ENCODE peak calls at places on chromosomes 2 and 18, in seven cellular contexts. S is vagina, T is sigmoid colon, K is stomach, I is prostate gland, Q is spleen, P is breast epithelium. H is an unnamed sample.

GRCh38 chr2:208266641-208267335 is 733 bp downstream of the PIKFYVE start:
- DNase-seq in Q (no peak), S (no peak), I (no peak), K (no peak), T (no peak), P (no peak), H (no peak)

GRCh38 chr2:70897203-70897976 is 38.3 kb upstream of the ATP6V1B1 start:
- DNase-seq in S (peak; percentile 85), I (no peak), Q (no peak), P (no peak), T (no peak), K (no peak), H (no peak)

GRCh38 chr2:142938240-142938639 is 60.8 kb downstream of the KYNU start:
- DNase-seq in T (no peak), I (no peak), P (no peak), S (no peak), Q (no peak), K (no peak), H (no peak)

GRCh38 chr18:63974991-63975390 is 5.1 kb downstream of the SERPINB8 start:
- DNase-seq in I (no peak), P (no peak), Q (no peak), T (no peak), K (no peak), S (no peak), H (no peak)

GRCh38 chr2:241490444-241490760 is 18.0 kb downstream of the STK25 start:
- DNase-seq in Q (no peak), K (no peak), I (no peak), P (no peak), S (no peak), T (no peak), H (no peak)

GRCh38 chr2:172885996-172886395 is 150.4 kb downstream of the RAPGEF4 start:
- DNase-seq in P (no peak), S (no peak), I (no peak), Q (no peak), K (no peak), T (no peak), H (no peak)

GRCh38 chr2:70753978-70754377 is 14.0 kb downstream of the ADD2 start:
- DNase-seq in K (no peak), S (no peak), I (no peak), P (no peak), T (no peak), Q (no peak), H (no peak)

GRCh38 chr2:120052597-120052996 is 39.7 kb downstream of the EPB41L5 start:
- DNase-seq in K (no peak), T (no peak), P (no peak), I (no peak), S (no peak), Q (no peak), H (no peak)

GRCh38 chr2:230209422-230210051 is 10.2 kb downstream of the SP110 start:
- DNase-seq in Q (no peak), T (no peak), K (no peak), S (no peak), I (no peak), P (no peak), H (no peak)

GRCh38 chr2:195531754-195532153 is 125.3 kb upstream of the SLC39A10 start:
- DNase-seq in Q (no peak), P (no peak), T (no peak), K (no peak), I (no peak), S (no peak), H (no peak)

GRCh38 chr2:16168506-16169264 is 228.3 kb downstream of the MYCN start:
- DNase-seq in I (no peak), Q (no peak), T (no peak), P (no peak), K (no peak), S (peak; percentile 52), H (no peak)

GRCh38 chr18:26458526-26459232 is 89.7 kb downstream of the KCTD1 start:
- DNase-seq in K (no peak), P (no peak), I (no peak), T (no peak), Q (no peak), S (no peak), H (no peak)

GRCh38 chr18:12327510-12328178 is 19.6 kb downstream of the TUBB6 start:
- DNase-seq in P (peak; percentile 65), T (peak; percentile 84), I (peak; percentile 31), Q (peak; percentile 90), S (no peak), K (peak; percentile 78), H (peak; percentile 76)

GRCh38 chr2:76008001-76008702 is 297.4 kb upstream of the GCFC2 start:
- DNase-seq in P (no peak), I (peak; percentile 5), K (peak; percentile 81), T (no peak), S (no peak), Q (no peak), H (no peak)

GRCh38 chr2:202307690-202308089 is 42.1 kb downstream of the NOP58 start:
- DNase-seq in I (no peak), S (no peak), T (no peak), Q (no peak), K (no peak), P (no peak), H (no peak)
- TF ChIP-seq POLR2A in I (no peak), S (no peak), T (no peak), Q (no peak), K (no peak), P (no peak), H (no peak)

DNA sequence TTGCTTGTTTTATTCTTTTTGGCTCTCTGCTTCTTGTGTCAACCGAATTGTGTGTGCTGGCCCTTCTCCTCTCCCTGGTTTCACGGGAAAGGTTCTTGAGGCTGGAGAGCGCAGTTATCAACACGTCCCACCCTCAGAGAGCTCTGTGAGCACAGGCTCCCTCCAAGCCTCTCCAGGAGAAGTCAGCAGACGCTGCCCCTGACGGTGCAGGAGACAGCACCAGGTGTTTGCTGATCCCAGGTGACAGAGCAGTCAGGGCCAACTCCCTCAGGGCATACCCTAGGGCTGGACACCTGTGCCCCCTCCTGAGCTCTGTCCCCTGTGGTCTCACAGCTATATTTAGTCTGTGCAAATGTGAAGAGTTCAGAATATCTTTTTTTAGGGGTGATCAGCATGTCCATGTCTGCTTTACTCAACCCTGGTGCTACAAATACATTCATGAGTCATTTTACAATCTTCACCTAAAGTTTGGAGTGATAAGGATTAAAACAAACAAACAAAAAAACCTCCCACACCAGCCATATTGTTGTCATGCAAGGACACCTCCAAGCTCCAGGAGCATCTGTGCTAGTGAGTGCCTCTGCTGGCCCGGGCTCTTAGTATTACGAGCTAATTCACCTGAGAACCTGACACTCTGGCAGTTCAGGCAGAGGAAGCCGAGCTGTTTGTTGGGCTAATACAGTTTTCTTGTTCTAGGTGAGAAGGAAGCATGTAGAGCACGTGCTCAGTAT is 65.9 kb upstream of the TMEM200C start:
- DNase-seq in P (no peak), T (no peak), S (no peak), K (no peak), I (no peak), Q (no peak), H (no peak)
- TF ChIP-seq CTCF in P (no peak), T (no peak), S (no peak), K (no peak), I (no peak), Q (no peak), H (no peak)

GRCh38 chr2:227390468-227391256 is 2.9 kb upstream of the SCYGR1 start:
- DNase-seq in S (no peak), P (no peak), I (no peak), T (no peak), K (no peak), Q (no peak), H (no peak)

GRCh38 chr2:227397562-227397961 is 9.8 kb upstream of the SCYGR1 start:
- DNase-seq in P (no peak), Q (no peak), K (no peak), I (no peak), S (no peak), T (no peak), H (no peak)

GRCh38 chr2:227398684-227399398 is 11.1 kb upstream of the SCYGR1 start:
- DNase-seq in K (no peak), S (no peak), Q (no peak), P (no peak), I (no peak), T (no peak), H (no peak)

GRCh38 chr2:227394403-227394802 is 6.7 kb upstream of the SCYGR1 start:
- DNase-seq in T (no peak), Q (no peak), K (no peak), P (no peak), I (no peak), S (no peak), H (no peak)

GRCh38 chr2:227395556-227395955 is 7.8 kb upstream of the SCYGR1 start:
- DNase-seq in Q (no peak), T (no peak), K (no peak), S (no peak), I (no peak), P (no peak), H (no peak)
- TF ChIP-seq POLR2AphosphoS5 in Q (no peak), T (no peak), K (no peak), S (no peak), I (no peak), P (no peak), H (no peak)

GRCh38 chr18:78601349-78601748 is 378.3 kb upstream of the SALL3 start:
- DNase-seq in K (no peak), P (no peak), Q (no peak), S (no peak), T (no peak), I (no peak), H (no peak)
- TF ChIP-seq POLR2A in K (no peak), P (no peak), Q (no peak), S (no peak), T (no peak), I (no peak), H (no peak)

DNA sequence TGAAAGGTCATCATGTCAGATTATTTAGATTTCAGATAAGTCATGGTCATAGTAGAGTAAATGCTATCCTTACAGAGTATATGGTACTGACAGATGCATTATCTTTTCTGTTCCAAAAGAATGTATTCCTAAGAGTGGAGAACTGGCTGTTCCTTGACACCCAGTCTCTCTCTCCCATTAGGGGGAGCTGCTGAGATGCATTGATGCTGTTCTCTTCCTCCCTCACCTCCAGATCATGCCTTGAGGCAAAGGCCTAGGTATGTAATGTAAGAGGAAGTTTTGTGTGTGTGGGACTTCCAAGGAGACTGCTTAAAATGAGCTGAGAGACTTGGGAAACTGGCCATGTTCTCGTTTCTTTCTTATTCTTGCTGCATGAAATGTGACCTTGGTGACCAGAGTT is 979.5 kb upstream of the CELF4 start:
- DNase-seq in P (no peak), I (peak; percentile 8), K (no peak), T (no peak), S (no peak), Q (no peak), H (no peak)
- TF ChIP-seq CTCF in P (no peak), I (no peak), K (no peak), T (no peak), S (no peak), Q (no peak), H (no peak)

DNA sequence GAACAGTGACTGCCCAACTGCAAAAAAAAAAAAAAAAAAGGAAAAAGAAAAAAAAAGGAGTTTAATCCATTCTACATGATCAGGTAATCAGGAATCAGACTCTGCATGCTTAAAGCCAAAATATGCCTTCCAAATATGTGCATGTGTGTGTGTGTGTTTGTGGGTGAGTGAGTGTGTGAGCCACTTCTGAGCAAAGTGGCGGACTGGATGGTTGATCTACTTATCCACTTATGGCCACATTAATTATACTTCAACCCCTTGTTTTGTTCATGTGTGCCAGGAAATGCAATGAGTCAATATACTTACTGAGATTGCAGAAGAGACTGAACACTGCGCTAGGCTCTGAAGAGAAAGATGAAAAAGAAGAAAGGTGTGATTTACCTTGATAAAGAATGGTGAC is 586.5 kb upstream of the NXPH2 start:
- DNase-seq in P (no peak), S (no peak), I (no peak), Q (no peak), T (no peak), K (no peak), H (peak; percentile 29)
- TF ChIP-seq POLR2AphosphoS5 in P (no peak), S (no peak), I (no peak), Q (no peak), T (no peak), K (no peak), H (no peak)

GRCh38 chr2:240250985-240251847 is 110.8 kb upstream of the OTOS start:
- DNase-seq in I (peak; percentile 67), S (peak; percentile 96), Q (peak; percentile 84), T (peak; percentile 95), K (peak; percentile 83), P (peak; percentile 85), H (peak; percentile 88)
- TF ChIP-seq POLR2A in I (no peak), S (no peak), Q (no peak), T (no peak), K (no peak), P (no peak), H (no peak)